ENCODE peak calls at places on chromosomes 12 and 14, in ten cellular contexts. D, T, U, N, M, O, R, S, A and H are unnamed samples.

GRCh38 chr14:36996133-36996856 is 176.1 kb downstream of the SLC25A21 start:
- DNase-seq in M (peak; percentile 67), A (no peak), N (no peak), T (no peak), R (no peak), S (no peak), O (no peak), D (no peak), U (no peak), H (no peak)

GRCh38 chr14:54579606-54580005 is 12.7 kb downstream of the SAMD4A start:
- DNase-seq in U (no peak), T (no peak), N (no peak), D (no peak), R (no peak), S (no peak), M (peak; percentile 49), A (no peak), O (no peak), H (no peak)

GRCh38 chr14:74519316-74520074 is 25.9 kb downstream of the ISCA2 start:
- DNase-seq in T (no peak), N (no peak), S (no peak), D (peak; percentile 25), M (no peak), R (no peak), O (no peak), A (no peak), U (no peak), H (no peak)

GRCh38 chr12:63900922-63901793 is 56.7 kb downstream of the SRGAP1 start:
- DNase-seq in A (no peak), N (peak; percentile 12), M (no peak), R (no peak), O (no peak), T (no peak), U (no peak), D (no peak), S (no peak), H (no peak)

GRCh38 chr14:63302135-63302534 is 16.6 kb downstream of the GPHB5 start:
- DNase-seq in D (no peak), N (peak; percentile 60), R (no peak), O (no peak), M (no peak), T (no peak), S (no peak), U (no peak), A (no peak), H (no peak)

GRCh38 chr12:56338643-56339422 is at the start of gene IL23A:
- DNase-seq in N (no peak), U (peak; percentile 75), A (no peak), T (no peak), D (no peak), M (peak; percentile 76), S (peak; percentile 24), R (peak; percentile 68), O (peak; percentile 47), H (peak; percentile 39)

GRCh38 chr12:17348311-17348710 is 741.7 kb downstream of the RERGL start:
- DNase-seq in M (no peak), O (no peak), S (no peak), T (no peak), N (no peak), D (no peak), U (no peak), R (no peak), A (no peak), H (no peak)

GRCh38 chr12:95805864-95806669 is 15.5 kb upstream of the NTN4 start:
- DNase-seq in N (no peak), U (no peak), O (no peak), T (no peak), M (peak; percentile 88), S (no peak), A (peak; percentile 72), R (no peak), D (no peak), H (no peak)

GRCh38 chr12:24198936-24199644 is 249.6 kb upstream of the SOX5 start:
- DNase-seq in S (no peak), O (no peak), U (no peak), A (no peak), M (peak; percentile 87), T (no peak), R (no peak), D (no peak), N (no peak), H (no peak)

GRCh38 chr14:38255408-38255672 is 553 bp downstream of the CLEC14A start:
- DNase-seq in O (no peak), R (no peak), M (peak; percentile 32), U (no peak), A (no peak), D (no peak), T (no peak), S (no peak), N (no peak), H (no peak)

GRCh38 chr12:78778339-78778738 is 86.2 kb upstream of the SYT1 start:
- DNase-seq in M (no peak), O (no peak), U (no peak), T (no peak), A (no peak), R (no peak), D (no peak), S (no peak), N (no peak), H (no peak)

GRCh38 chr14:23185046-23185445 is 1.6 kb upstream of the SLC7A8 start:
- DNase-seq in T (no peak), M (peak; percentile 35), N (no peak), D (no peak), O (no peak), R (no peak), S (no peak), U (no peak), A (no peak), H (no peak)

GRCh38 chr14:88271205-88271604 is 51.9 kb downstream of the KCNK10 start:
- DNase-seq in S (no peak), D (no peak), O (no peak), T (no peak), U (no peak), N (no peak), M (no peak), A (no peak), R (no peak), H (no peak)

GRCh38 chr12:113475451-113476085 is 3.9 kb upstream of the LHX5 start:
- DNase-seq in U (no peak), R (no peak), D (no peak), N (peak; percentile 74), O (no peak), T (no peak), S (no peak), M (no peak), A (no peak), H (no peak)

GRCh38 chr14:64878775-64879634 is 702 bp downstream of the SPTB start:
- DNase-seq in M (no peak), S (no peak), R (peak; percentile 52), U (no peak), D (no peak), O (peak; percentile 29), T (peak; percentile 75), N (peak; percentile 66), A (no peak), H (no peak)

GRCh38 chr12:123022846-123023245 is 42.4 kb downstream of the ARL6IP4 start:
- DNase-seq in S (no peak), U (no peak), T (no peak), N (no peak), D (no peak), A (no peak), M (no peak), O (no peak), R (no peak), H (no peak)

GRCh38 chr14:42854061-42854460 is 1247.4 kb downstream of the LRFN5 start:
- DNase-seq in M (peak; percentile 13), S (no peak), U (no peak), N (no peak), O (no peak), D (no peak), R (no peak), T (no peak), A (no peak), H (no peak)

GRCh38 chr14:84084056-84084590 is 1445.8 kb upstream of the FLRT2 start:
- DNase-seq in A (no peak), N (no peak), M (no peak), U (no peak), S (no peak), D (no peak), R (no peak), T (no peak), O (no peak), H (no peak)

GRCh38 chr12:12017798-12018197 is 52.9 kb upstream of the BCL2L14 start:
- DNase-seq in S (no peak), O (no peak), N (no peak), R (no peak), D (no peak), T (no peak), M (peak; percentile 34), U (no peak), A (no peak), H (no peak)

GRCh38 chr12:115232455-115233156 is 548.6 kb upstream of the TBX3 start:
- DNase-seq in T (no peak), S (no peak), D (no peak), R (no peak), M (no peak), N (no peak), O (no peak), U (no peak), A (no peak), H (no peak)

GRCh38 chr12:50174971-50175715 is 8.0 kb upstream of the CERS5 start:
- DNase-seq in M (peak; percentile 85), R (peak; percentile 23), U (no peak), S (peak; percentile 21), N (no peak), D (no peak), O (peak; percentile 63), T (peak; percentile 81), A (no peak), H (no peak)

GRCh38 chr14:33655421-33655820 is 295.5 kb downstream of the EGLN3 start:
- DNase-seq in N (no peak), A (no peak), U (no peak), M (no peak), R (no peak), S (no peak), T (no peak), D (no peak), O (no peak), H (no peak)